ENCODE peak calls at places on chromosomes 6 and 20, in nine cellular contexts. One of them, this sample, is unnamed.
A peak's percentile ranks its signal among the peaks of the same experiment; 100 is the strongest.

GRCh38 chr6:92701425-92702096 is 717.8 kb downstream of the EPHA7 start:
- DNase-seq in fibroblast of lung: no peak
- DNase-seq in IMR-90: no peak
- DNase-seq in GM12865: no peak
- DNase-seq in CD8-positive, alpha-beta memory T cell: no peak
- DNase-seq in CD4-positive, alpha-beta memory T cell: no peak
- DNase-seq in lung: no peak
- DNase-seq in cardiac muscle cell: no peak
- DNase-seq in AG09309: no peak
- DNase-seq in this sample: no peak

GRCh38 chr20:1941226-1941625 is 46.0 kb downstream of the SIRPA start:
- DNase-seq in IMR-90: peak; percentile 30
- DNase-seq in cardiac muscle cell: peak; percentile 71
- DNase-seq in CD4-positive, alpha-beta memory T cell: no peak
- DNase-seq in lung: peak; percentile 48
- DNase-seq in fibroblast of lung: no peak
- DNase-seq in GM12865: no peak
- DNase-seq in AG09309: no peak
- DNase-seq in CD8-positive, alpha-beta memory T cell: no peak
- DNase-seq in this sample: no peak

GRCh38 chr6:157438611-157439109 is 57.7 kb downstream of the ZDHHC14 start:
- DNase-seq in cardiac muscle cell: peak; percentile 56
- DNase-seq in AG09309: no peak
- DNase-seq in CD4-positive, alpha-beta memory T cell: no peak
- DNase-seq in GM12865: no peak
- DNase-seq in IMR-90: peak; percentile 11
- DNase-seq in lung: no peak
- DNase-seq in CD8-positive, alpha-beta memory T cell: no peak
- DNase-seq in fibroblast of lung: peak; percentile 18
- DNase-seq in this sample: no peak

GRCh38 chr6:140671926-140672325 is 1297.5 kb upstream of the CITED2 start:
- DNase-seq in GM12865: no peak
- DNase-seq in cardiac muscle cell: no peak
- DNase-seq in CD4-positive, alpha-beta memory T cell: no peak
- DNase-seq in IMR-90: no peak
- DNase-seq in fibroblast of lung: no peak
- DNase-seq in CD8-positive, alpha-beta memory T cell: no peak
- DNase-seq in AG09309: no peak
- DNase-seq in lung: no peak
- DNase-seq in this sample: no peak

GRCh38 chr6:156857573-156857972 is 80.4 kb downstream of the ARID1B start:
- DNase-seq in fibroblast of lung: no peak
- DNase-seq in AG09309: no peak
- DNase-seq in GM12865: peak; percentile 30
- DNase-seq in cardiac muscle cell: peak; percentile 55
- DNase-seq in CD8-positive, alpha-beta memory T cell: no peak
- DNase-seq in IMR-90: peak; percentile 64
- DNase-seq in CD4-positive, alpha-beta memory T cell: no peak
- DNase-seq in lung: no peak
- DNase-seq in this sample: no peak

GRCh38 chr20:62137092-62137384 is 6.2 kb downstream of the PSMA7 start:
- DNase-seq in GM12865: no peak
- DNase-seq in lung: no peak
- DNase-seq in AG09309: no peak
- DNase-seq in fibroblast of lung: no peak
- DNase-seq in cardiac muscle cell: no peak
- DNase-seq in IMR-90: no peak
- DNase-seq in CD8-positive, alpha-beta memory T cell: no peak
- DNase-seq in CD4-positive, alpha-beta memory T cell: no peak
- DNase-seq in this sample: no peak

GRCh38 chr20:44089987-44090674 is 96.9 kb downstream of the JPH2 start:
- DNase-seq in cardiac muscle cell: peak; percentile 82
- DNase-seq in lung: peak; percentile 55
- DNase-seq in IMR-90: peak; percentile 69
- DNase-seq in AG09309: no peak
- DNase-seq in fibroblast of lung: peak; percentile 74
- DNase-seq in CD8-positive, alpha-beta memory T cell: no peak
- DNase-seq in GM12865: peak; percentile 81
- DNase-seq in CD4-positive, alpha-beta memory T cell: no peak
- DNase-seq in this sample: peak; percentile 57

GRCh38 chr6:35602133-35602946 is 86.4 kb downstream of the FKBP5 start:
- DNase-seq in cardiac muscle cell: peak; percentile 86
- DNase-seq in fibroblast of lung: peak; percentile 79
- DNase-seq in GM12865: peak; percentile 54
- DNase-seq in AG09309: no peak
- DNase-seq in CD4-positive, alpha-beta memory T cell: no peak
- DNase-seq in lung: no peak
- DNase-seq in IMR-90: peak; percentile 32
- DNase-seq in CD8-positive, alpha-beta memory T cell: no peak
- DNase-seq in this sample: no peak

GRCh38 chr20:3456648-3457047 is 14.2 kb upstream of the ATRN start:
- DNase-seq in cardiac muscle cell: no peak
- DNase-seq in lung: no peak
- DNase-seq in GM12865: no peak
- DNase-seq in CD8-positive, alpha-beta memory T cell: no peak
- DNase-seq in fibroblast of lung: no peak
- DNase-seq in CD4-positive, alpha-beta memory T cell: no peak
- DNase-seq in AG09309: no peak
- DNase-seq in IMR-90: no peak
- DNase-seq in this sample: no peak

DNA sequence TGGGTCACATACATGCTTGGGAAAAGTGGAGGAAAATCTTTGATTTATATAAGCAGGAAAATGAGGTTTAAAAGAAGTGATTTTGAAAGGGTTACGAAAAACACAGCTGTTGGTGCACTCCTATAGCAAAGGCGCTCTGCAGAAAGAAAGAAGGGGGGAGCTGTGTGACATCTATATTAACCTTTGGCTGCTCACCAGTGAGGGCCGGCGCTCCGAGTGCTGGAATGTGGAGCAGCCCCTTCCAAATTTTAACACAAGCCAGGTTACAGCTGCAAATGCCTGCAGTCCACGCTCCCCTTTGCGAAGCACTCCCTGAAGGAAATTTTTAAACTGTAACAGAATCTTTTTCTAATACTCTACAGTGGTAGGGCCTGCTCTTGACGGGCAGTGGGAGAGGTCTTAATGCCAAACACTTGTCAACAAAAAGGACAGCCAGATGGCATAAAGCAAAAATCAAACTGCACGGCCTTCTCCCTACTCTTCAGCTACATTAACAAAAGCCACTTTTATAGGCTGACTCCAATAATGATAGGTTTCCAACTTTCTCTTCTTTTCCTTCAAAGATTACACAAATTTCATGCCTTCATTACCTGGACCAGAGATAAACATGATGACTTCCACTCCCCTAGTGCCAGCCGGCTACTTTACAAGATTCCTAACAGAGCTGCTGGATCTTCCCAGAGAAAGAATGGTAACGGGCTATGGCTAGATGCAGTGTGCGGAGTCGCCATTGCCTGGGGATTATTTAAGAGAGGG is 4.8 kb downstream of the BMP7 start:
- DNase-seq in GM12865: no peak
- DNase-seq in lung: no peak
- DNase-seq in fibroblast of lung: no peak
- DNase-seq in cardiac muscle cell: no peak
- DNase-seq in CD8-positive, alpha-beta memory T cell: no peak
- DNase-seq in CD4-positive, alpha-beta memory T cell: no peak
- DNase-seq in AG09309: no peak
- DNase-seq in IMR-90: no peak
- DNase-seq in this sample: no peak
- H3K4me3 ChIP-seq in GM12865: no peak overlapping the region
- H3K4me3 ChIP-seq in lung: no peak overlapping the region
- H3K4me3 ChIP-seq in fibroblast of lung: no peak overlapping the region
- H3K4me3 ChIP-seq in cardiac muscle cell: peak overlapping the region; percentile 55
- H3K4me3 ChIP-seq in CD8-positive, alpha-beta memory T cell: no peak overlapping the region
- H3K4me3 ChIP-seq in CD4-positive, alpha-beta memory T cell: no peak overlapping the region
- H3K4me3 ChIP-seq in AG09309: no peak overlapping the region
- H3K4me3 ChIP-seq in IMR-90: no peak overlapping the region
- H3K4me3 ChIP-seq in this sample: no peak overlapping the region

DNA sequence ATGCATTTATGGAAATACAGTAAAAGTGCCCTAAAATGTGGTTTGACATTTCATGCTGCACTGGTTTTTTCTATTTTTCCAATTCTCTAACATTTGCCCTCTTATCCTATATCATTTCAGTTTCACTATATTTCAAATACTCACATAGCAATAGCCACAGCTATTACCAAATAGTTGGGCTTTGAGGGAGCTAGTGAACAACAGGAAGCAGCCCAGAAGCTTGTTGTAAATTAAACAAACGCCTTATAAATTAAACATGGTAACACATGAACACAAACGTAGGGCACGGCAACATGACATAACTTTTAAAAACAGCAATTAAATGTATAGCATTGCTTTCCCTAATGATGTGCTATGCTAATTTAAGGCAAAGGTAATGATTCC is 469.0 kb downstream of the CDC5L start:
- DNase-seq in CD8-positive, alpha-beta memory T cell: no peak
- DNase-seq in CD4-positive, alpha-beta memory T cell: no peak
- DNase-seq in lung: no peak
- DNase-seq in GM12865: no peak
- DNase-seq in AG09309: no peak
- DNase-seq in cardiac muscle cell: peak; percentile 55
- DNase-seq in fibroblast of lung: peak; percentile 48
- DNase-seq in IMR-90: no peak
- DNase-seq in this sample: no peak
- H3K4me3 ChIP-seq in CD8-positive, alpha-beta memory T cell: no peak overlapping the region
- H3K4me3 ChIP-seq in CD4-positive, alpha-beta memory T cell: no peak overlapping the region
- H3K4me3 ChIP-seq in lung: no peak overlapping the region
- H3K4me3 ChIP-seq in GM12865: no peak overlapping the region
- H3K4me3 ChIP-seq in AG09309: no peak overlapping the region
- H3K4me3 ChIP-seq in cardiac muscle cell: no peak overlapping the region
- H3K4me3 ChIP-seq in fibroblast of lung: no peak overlapping the region
- H3K4me3 ChIP-seq in IMR-90: no peak overlapping the region
- H3K4me3 ChIP-seq in this sample: no peak overlapping the region

GRCh38 chr6:148521586-148521985 is 178.9 kb downstream of the SASH1 start:
- DNase-seq in cardiac muscle cell: no peak
- DNase-seq in AG09309: no peak
- DNase-seq in CD4-positive, alpha-beta memory T cell: no peak
- DNase-seq in IMR-90: peak; percentile 89
- DNase-seq in fibroblast of lung: peak; percentile 76
- DNase-seq in CD8-positive, alpha-beta memory T cell: no peak
- DNase-seq in GM12865: no peak
- DNase-seq in lung: no peak
- DNase-seq in this sample: no peak

GRCh38 chr6:148523051-148523450 is 180.4 kb downstream of the SASH1 start:
- DNase-seq in AG09309: no peak
- DNase-seq in IMR-90: peak; percentile 93
- DNase-seq in CD4-positive, alpha-beta memory T cell: no peak
- DNase-seq in cardiac muscle cell: peak; percentile 72
- DNase-seq in CD8-positive, alpha-beta memory T cell: no peak
- DNase-seq in fibroblast of lung: peak; percentile 85
- DNase-seq in lung: no peak
- DNase-seq in GM12865: no peak
- DNase-seq in this sample: no peak

GRCh38 chr6:148520109-148520841 is 177.6 kb downstream of the SASH1 start:
- DNase-seq in fibroblast of lung: no peak
- DNase-seq in AG09309: no peak
- DNase-seq in IMR-90: no peak
- DNase-seq in CD8-positive, alpha-beta memory T cell: no peak
- DNase-seq in cardiac muscle cell: no peak
- DNase-seq in CD4-positive, alpha-beta memory T cell: no peak
- DNase-seq in GM12865: peak; percentile 85
- DNase-seq in lung: no peak
- DNase-seq in this sample: no peak

GRCh38 chr6:148523551-148523950 is 180.9 kb downstream of the SASH1 start:
- DNase-seq in fibroblast of lung: no peak
- DNase-seq in cardiac muscle cell: no peak
- DNase-seq in GM12865: no peak
- DNase-seq in CD8-positive, alpha-beta memory T cell: no peak
- DNase-seq in AG09309: no peak
- DNase-seq in IMR-90: peak; percentile 67
- DNase-seq in CD4-positive, alpha-beta memory T cell: no peak
- DNase-seq in lung: no peak
- DNase-seq in this sample: no peak

DNA sequence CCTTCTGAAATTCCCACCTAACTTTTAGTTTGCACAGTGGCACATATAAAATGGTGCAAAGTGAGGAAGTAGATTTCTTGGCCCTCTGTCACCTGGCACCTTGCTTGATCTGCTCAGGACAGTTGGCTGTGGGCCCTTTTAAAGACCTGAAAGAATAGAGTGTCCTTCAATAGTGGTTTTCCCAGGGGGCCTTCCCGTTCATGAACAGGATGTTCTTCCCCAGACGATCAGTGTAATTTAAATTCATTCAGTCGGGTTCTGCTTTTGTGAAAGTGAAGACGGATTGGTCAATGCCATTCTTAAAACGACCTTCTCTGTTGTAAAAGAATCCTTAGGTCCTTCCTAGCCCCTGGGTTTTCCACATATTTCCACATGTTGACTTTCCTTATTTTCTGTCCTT is 178.5 kb downstream of the SASH1 start:
- DNase-seq in fibroblast of lung: no peak
- DNase-seq in CD8-positive, alpha-beta memory T cell: no peak
- DNase-seq in cardiac muscle cell: no peak
- DNase-seq in lung: no peak
- DNase-seq in GM12865: no peak
- DNase-seq in CD4-positive, alpha-beta memory T cell: no peak
- DNase-seq in IMR-90: no peak
- DNase-seq in AG09309: no peak
- DNase-seq in this sample: no peak
- H3K4me3 ChIP-seq in fibroblast of lung: no peak overlapping the region
- H3K4me3 ChIP-seq in CD8-positive, alpha-beta memory T cell: no peak overlapping the region
- H3K4me3 ChIP-seq in cardiac muscle cell: no peak overlapping the region
- H3K4me3 ChIP-seq in lung: no peak overlapping the region
- H3K4me3 ChIP-seq in GM12865: no peak overlapping the region
- H3K4me3 ChIP-seq in CD4-positive, alpha-beta memory T cell: no peak overlapping the region
- H3K4me3 ChIP-seq in IMR-90: no peak overlapping the region
- H3K4me3 ChIP-seq in AG09309: no peak overlapping the region
- H3K4me3 ChIP-seq in this sample: no peak overlapping the region

GRCh38 chr6:136763255-136763654 is 29.0 kb downstream of the MAP3K5 start:
- DNase-seq in lung: no peak
- DNase-seq in IMR-90: no peak
- DNase-seq in fibroblast of lung: no peak
- DNase-seq in CD8-positive, alpha-beta memory T cell: no peak
- DNase-seq in CD4-positive, alpha-beta memory T cell: no peak
- DNase-seq in cardiac muscle cell: no peak
- DNase-seq in GM12865: peak; percentile 74
- DNase-seq in AG09309: no peak
- DNase-seq in this sample: no peak

GRCh38 chr6:136764522-136764993 is 27.7 kb downstream of the MAP3K5 start:
- DNase-seq in GM12865: peak; percentile 91
- DNase-seq in AG09309: no peak
- DNase-seq in CD4-positive, alpha-beta memory T cell: peak; percentile 57
- DNase-seq in CD8-positive, alpha-beta memory T cell: no peak
- DNase-seq in lung: no peak
- DNase-seq in IMR-90: no peak
- DNase-seq in cardiac muscle cell: no peak
- DNase-seq in fibroblast of lung: no peak
- DNase-seq in this sample: peak; percentile 62

GRCh38 chr6:136761227-136761922 is 30.9 kb downstream of the MAP3K5 start:
- DNase-seq in CD4-positive, alpha-beta memory T cell: no peak
- DNase-seq in CD8-positive, alpha-beta memory T cell: no peak
- DNase-seq in GM12865: peak; percentile 76
- DNase-seq in lung: no peak
- DNase-seq in AG09309: no peak
- DNase-seq in IMR-90: peak; percentile 36
- DNase-seq in fibroblast of lung: peak; percentile 56
- DNase-seq in cardiac muscle cell: peak; percentile 72
- DNase-seq in this sample: peak; percentile 39

GRCh38 chr6:136763716-136764521 is 28.4 kb downstream of the MAP3K5 start:
- DNase-seq in IMR-90: no peak
- DNase-seq in CD4-positive, alpha-beta memory T cell: no peak
- DNase-seq in lung: no peak
- DNase-seq in CD8-positive, alpha-beta memory T cell: no peak
- DNase-seq in cardiac muscle cell: no peak
- DNase-seq in fibroblast of lung: no peak
- DNase-seq in GM12865: peak; percentile 88
- DNase-seq in AG09309: no peak
- DNase-seq in this sample: no peak

GRCh38 chr6:136762022-136762975 is 30.0 kb downstream of the MAP3K5 start:
- DNase-seq in CD4-positive, alpha-beta memory T cell: no peak
- DNase-seq in cardiac muscle cell: no peak
- DNase-seq in GM12865: peak; percentile 55
- DNase-seq in AG09309: no peak
- DNase-seq in fibroblast of lung: no peak
- DNase-seq in IMR-90: no peak
- DNase-seq in lung: no peak
- DNase-seq in CD8-positive, alpha-beta memory T cell: no peak
- DNase-seq in this sample: peak; percentile 27
- H3K4me3 ChIP-seq in CD4-positive, alpha-beta memory T cell: peak overlapping the region; percentile 1
- H3K4me3 ChIP-seq in cardiac muscle cell: no peak overlapping the region
- H3K4me3 ChIP-seq in GM12865: peak overlapping the region; percentile 47
- H3K4me3 ChIP-seq in AG09309: no peak overlapping the region
- H3K4me3 ChIP-seq in fibroblast of lung: peak overlapping the region; percentile 39
- H3K4me3 ChIP-seq in IMR-90: no peak overlapping the region
- H3K4me3 ChIP-seq in lung: no peak overlapping the region
- H3K4me3 ChIP-seq in CD8-positive, alpha-beta memory T cell: peak overlapping the region; percentile 16
- H3K4me3 ChIP-seq in this sample: no peak overlapping the region

This sample was measured in Jurkat, Clone E6-1.